ENCODE peak calls at places on chromosomes 13 and 19, in eight cellular contexts. X is retinal pigment epithelial cell; Q is erythroblast; Z is HS-27A; H is activated CD8-positive, alpha-beta T cell treated with anti-CD3 and anti-CD28 coated beads, Interleukin-2, amount 10 ng/mL, durations not matched to agents 7 days and 5 days; G is DMS153; R is ureter; I is SW 1271. K is an unnamed sample.

GRCh38 chr19:33804021-33804799 is 7.5 kb downstream of the KCTD15 start:
- DNase-seq in X (peak; percentile 40), Q (no peak), Z (no peak), H (no peak), G (no peak), R (peak; percentile 78), I (no peak), K (no peak)

GRCh38 chr13:45365558-45365885 is 24.5 kb upstream of the TPT1 start:
- DNase-seq in X (no peak), Q (no peak), Z (no peak), H (no peak), G (no peak), R (no peak), I (no peak), K (no peak)

GRCh38 chr19:6221878-6222746 is 57.7 kb downstream of the MLLT1 start:
- DNase-seq in X (no peak), Q (no peak), Z (no peak), H (no peak), G (no peak), R (no peak), I (no peak), K (no peak)

GRCh38 chr19:42469311-42470239 is 26.8 kb upstream of the CXCL17 start:
- DNase-seq in X (no peak), Q (no peak), Z (no peak), H (peak; percentile 35), G (no peak), R (no peak), I (no peak), K (no peak)

GRCh38 chr19:29365836-29366417 is 153.0 kb upstream of the UQCRFS1 start:
- DNase-seq in X (no peak), Q (no peak), Z (no peak), H (no peak), G (no peak), R (no peak), I (no peak), K (no peak)

GRCh38 chr13:29887651-29888050 is 37.2 kb upstream of the UBL3 start:
- DNase-seq in X (no peak), Q (no peak), Z (no peak), H (no peak), G (no peak), R (no peak), I (no peak), K (no peak)

GRCh38 chr19:31515931-31516330 is 166.7 kb upstream of the TSHZ3 start:
- DNase-seq in X (no peak), Q (no peak), Z (no peak), H (no peak), G (no peak), R (no peak), I (no peak), K (no peak)

GRCh38 chr19:2042485-2043268 is 8.4 kb downstream of the MKNK2 start:
- DNase-seq in X (no peak), Q (no peak), Z (no peak), H (peak; percentile 42), G (no peak), R (peak; percentile 65), I (no peak), K (no peak)

GRCh38 chr19:15419413-15420025 is 731 bp upstream of the AKAP8L start:
- DNase-seq in X (no peak), Q (no peak), Z (no peak), H (no peak), G (no peak), R (no peak), I (no peak), K (no peak)

GRCh38 chr19:1961545-1961878 is 20.5 kb downstream of the CSNK1G2 start:
- DNase-seq in X (no peak), Q (no peak), Z (no peak), H (no peak), G (no peak), R (no peak), I (no peak), K (no peak)

GRCh38 chr13:22141636-22142035 is 470.8 kb downstream of the FGF9 start:
- DNase-seq in X (no peak), Q (no peak), Z (no peak), H (no peak), G (no peak), R (no peak), I (no peak), K (no peak)

GRCh38 chr13:32141462-32141861 is 109.9 kb downstream of the FRY start:
- DNase-seq in X (no peak), Q (no peak), Z (no peak), H (no peak), G (no peak), R (no peak), I (no peak), K (no peak)

GRCh38 chr13:97342136-97342535 is 91.8 kb upstream of the RAP2A start:
- DNase-seq in X (no peak), Q (no peak), Z (no peak), H (no peak), G (no peak), R (no peak), I (no peak), K (no peak)

GRCh38 chr19:15759962-15760565 is 22.3 kb downstream of the OR10H3 start:
- DNase-seq in X (no peak), Q (peak; percentile 38), Z (no peak), H (no peak), G (no peak), R (no peak), I (no peak), K (no peak)

GRCh38 chr13:46679369-46680180 is 117.4 kb downstream of the ESD start:
- DNase-seq in X (no peak), Q (no peak), Z (no peak), H (peak; percentile 61), G (no peak), R (no peak), I (no peak), K (peak; percentile 38)

GRCh38 chr19:29492761-29493160 is 33.0 kb upstream of the VSTM2B start:
- DNase-seq in X (no peak), Q (no peak), Z (no peak), H (no peak), G (no peak), R (no peak), I (no peak), K (no peak)

GRCh38 chr13:98775844-98776598 is 23.5 kb upstream of the SLC15A1 start:
- DNase-seq in X (peak; percentile 43), Q (no peak), Z (peak; percentile 27), H (no peak), G (no peak), R (no peak), I (peak; percentile 81), K (no peak)

GRCh38 chr13:19155321-19155861 is 26.2 kb downstream of the TUBA3C start:
- DNase-seq in X (no peak), Q (no peak), Z (no peak), H (no peak), G (no peak), R (no peak), I (no peak), K (no peak)

GRCh38 chr13:110017379-110017778 is 231.0 kb upstream of the IRS2 start:
- DNase-seq in X (peak; percentile 84), Q (no peak), Z (no peak), H (no peak), G (no peak), R (no peak), I (peak; percentile 32), K (no peak)

GRCh38 chr19:4196009-4196408 is 13.5 kb downstream of the ANKRD24 start:
- DNase-seq in X (no peak), Q (no peak), Z (no peak), H (no peak), G (no peak), R (no peak), I (no peak), K (no peak)

GRCh38 chr13:27851481-27851880 is 59.2 kb downstream of the GSX1 start:
- DNase-seq in X (no peak), Q (no peak), Z (no peak), H (no peak), G (no peak), R (no peak), I (no peak), K (no peak)

GRCh38 chr13:50409186-50409585 is 393.9 kb downstream of the KCNRG start:
- DNase-seq in X (no peak), Q (no peak), Z (no peak), H (no peak), G (no peak), R (no peak), I (no peak), K (no peak)

GRCh38 chr13:29918845-29919244 is 68.4 kb upstream of the UBL3 start:
- DNase-seq in X (peak; percentile 68), Q (no peak), Z (no peak), H (no peak), G (no peak), R (peak; percentile 64), I (no peak), K (no peak)

GRCh38 chr19:46610851-46611770 is 10.0 kb downstream of the CALM3 start:
- DNase-seq in X (no peak), Q (no peak), Z (no peak), H (peak; percentile 68), G (no peak), R (no peak), I (no peak), K (no peak)

GRCh38 chr13:87259479-87260083 is 411.6 kb upstream of the SLITRK5 start:
- DNase-seq in X (no peak), Q (peak; percentile 4), Z (no peak), H (no peak), G (peak; percentile 7), R (no peak), I (no peak), K (no peak)

GRCh38 chr13:83295684-83296083 is 586.6 kb downstream of the SLITRK1 start:
- DNase-seq in X (no peak), Q (no peak), Z (no peak), H (no peak), G (no peak), R (no peak), I (no peak), K (no peak)

GRCh38 chr19:41934849-41935374 is 6.7 kb upstream of the ERFL start:
- DNase-seq in X (no peak), Q (peak; percentile 73), Z (no peak), H (peak; percentile 85), G (peak; percentile 32), R (peak; percentile 59), I (peak; percentile 49), K (peak; percentile 69)

K was measured in central memory CD8-positive, alpha-beta T cell.